ENCODE peak calls at places on chromosome 5, in seven cellular contexts. U is PC-3; E is tibial nerve; Z is WERI-Rb-1; P is CD8-positive, alpha-beta memory T cell; F is HCT116; I is CD8-positive, alpha-beta T cell. L is an unnamed sample.

GRCh38 chr5:172035039-172035438 is 28.6 kb upstream of the FBXW11 start:
- DNase-seq in U (no peak), E (no peak), Z (no peak), P (no peak), F (no peak), I (no peak), L (no peak)

GRCh38 chr5:61273279-61273678 is 58.8 kb upstream of the ZSWIM6 start:
- DNase-seq in U (no peak), E (no peak), Z (no peak), P (no peak), F (no peak), I (no peak), L (peak; percentile 11)

GRCh38 chr5:142636093-142636492 is 49.8 kb downstream of the FGF1 start:
- DNase-seq in U (no peak), E (no peak), Z (no peak), P (no peak), F (no peak), I (no peak), L (no peak)

GRCh38 chr5:92544042-92544441 is 1037.0 kb downstream of the NR2F1-AS1 start:
- DNase-seq in U (no peak), E (no peak), Z (no peak), P (no peak), F (no peak), I (no peak), L (no peak)

GRCh38 chr5:33310471-33310870 is 130.3 kb upstream of the TARS1 start:
- DNase-seq in U (peak; percentile 86), E (no peak), Z (no peak), P (no peak), F (no peak), I (no peak), L (no peak)

GRCh38 chr5:149108651-149109280 is 32.5 kb upstream of the ABLIM3 start:
- DNase-seq in U (no peak), E (no peak), Z (no peak), P (no peak), F (no peak), I (no peak), L (no peak)

GRCh38 chr5:148864113-148864841 is 37.9 kb downstream of the ADRB2 start:
- DNase-seq in U (no peak), E (no peak), Z (no peak), P (no peak), F (no peak), I (no peak), L (no peak)

GRCh38 chr5:154010660-154011059 is 28.1 kb downstream of the FAM114A2 start:
- DNase-seq in U (no peak), E (no peak), Z (no peak), P (no peak), F (no peak), I (no peak), L (no peak)

GRCh38 chr5:134138416-134139376 is 24.2 kb downstream of the TCF7 start:
- DNase-seq in U (peak; percentile 75), E (no peak), Z (peak; percentile 5), P (no peak), F (no peak), I (peak; percentile 53), L (no peak)

GRCh38 chr5:45604092-45604491 is 92.1 kb downstream of the HCN1 start:
- DNase-seq in U (no peak), E (no peak), Z (no peak), P (no peak), F (no peak), I (no peak), L (no peak)

GRCh38 chr5:43039468-43040286 is 442 bp downstream of the ANXA2R start:
- DNase-seq in U (peak; percentile 84), E (peak; percentile 66), Z (peak; percentile 24), P (peak; percentile 73), F (peak; percentile 56), I (peak; percentile 75), L (peak; percentile 82)

GRCh38 chr5:159243385-159243784 is 19.7 kb upstream of the UBLCP1 start:
- DNase-seq in U (no peak), E (no peak), Z (no peak), P (no peak), F (no peak), I (no peak), L (no peak)

GRCh38 chr5:159240301-159240870 is 22.7 kb upstream of the UBLCP1 start:
- DNase-seq in U (peak; percentile 85), E (no peak), Z (no peak), P (no peak), F (no peak), I (no peak), L (no peak)

GRCh38 chr5:159242153-159242552 is 20.9 kb upstream of the UBLCP1 start:
- DNase-seq in U (peak; percentile 48), E (no peak), Z (no peak), P (no peak), F (no peak), I (no peak), L (no peak)

GRCh38 chr5:159244163-159244562 is 18.9 kb upstream of the UBLCP1 start:
- DNase-seq in U (no peak), E (no peak), Z (no peak), P (no peak), F (no peak), I (no peak), L (no peak)

GRCh38 chr5:159242656-159243055 is 20.4 kb upstream of the UBLCP1 start:
- DNase-seq in U (no peak), E (no peak), Z (no peak), P (no peak), F (no peak), I (no peak), L (no peak)
- H3K27ac ChIP-seq in U (no peak overlapping the region), E (no peak overlapping the region), Z (no peak overlapping the region), P (no peak overlapping the region), F (no peak overlapping the region), I (no peak overlapping the region), L (no peak overlapping the region)

GRCh38 chr5:36653046-36653445 is 46.6 kb downstream of the SLC1A3 start:
- DNase-seq in U (no peak), E (no peak), Z (no peak), P (no peak), F (no peak), I (no peak), L (no peak)

GRCh38 chr5:36654598-36654997 is 48.2 kb downstream of the SLC1A3 start:
- DNase-seq in U (no peak), E (no peak), Z (no peak), P (no peak), F (no peak), I (no peak), L (no peak)

GRCh38 chr5:36655171-36655570 is 48.8 kb downstream of the SLC1A3 start:
- DNase-seq in U (no peak), E (no peak), Z (no peak), P (no peak), F (no peak), I (no peak), L (peak; percentile 37)

GRCh38 chr5:36648426-36648825 is 42.0 kb downstream of the SLC1A3 start:
- DNase-seq in U (no peak), E (no peak), Z (peak; percentile 16), P (no peak), F (no peak), I (no peak), L (no peak)

DNA sequence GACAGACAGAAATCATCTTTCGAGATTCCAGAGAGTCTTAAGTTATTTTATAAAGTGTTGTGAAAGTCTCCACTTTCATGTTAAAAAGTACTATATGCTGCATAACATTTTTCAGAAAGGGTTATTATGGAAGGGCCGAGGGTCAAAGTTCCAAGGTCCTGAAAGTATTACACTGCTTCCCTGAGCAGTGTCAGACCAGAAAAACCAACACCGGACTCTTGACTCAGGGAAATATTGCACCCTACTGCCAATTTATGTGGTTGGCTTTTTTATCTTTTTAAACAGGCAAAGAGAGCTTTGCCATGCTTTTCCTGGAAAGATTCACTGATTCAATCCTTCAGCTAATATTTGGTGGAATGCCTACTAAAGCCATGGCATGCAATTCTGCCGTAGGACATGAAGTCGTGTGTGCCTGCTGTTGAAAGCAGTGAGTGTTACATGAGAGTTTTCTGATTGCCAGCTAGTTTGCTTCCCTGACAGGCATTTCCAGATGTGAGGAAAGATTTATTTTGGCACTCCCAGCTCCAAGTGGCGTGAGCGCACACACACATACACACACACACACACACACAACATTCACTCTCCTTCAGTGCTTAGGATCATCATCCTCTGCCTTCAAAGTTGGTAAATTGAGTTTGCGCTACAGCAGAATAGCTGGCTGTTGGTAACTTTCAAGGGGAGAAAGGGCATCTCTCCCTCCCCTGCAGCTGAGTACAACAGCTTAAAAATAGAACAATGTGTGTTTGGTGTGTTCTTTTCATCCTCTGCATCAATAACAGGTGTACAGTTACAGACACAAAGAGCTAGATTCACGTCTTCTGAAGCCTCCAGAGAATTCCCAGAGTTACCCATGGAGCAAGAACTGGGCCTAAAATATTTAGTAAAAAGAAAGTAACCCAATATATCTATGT is 45.6 kb downstream of the SLC1A3 start:
- DNase-seq in U (no peak), E (no peak), Z (no peak), P (no peak), F (no peak), I (no peak), L (no peak)
- H3K27ac ChIP-seq in U (no peak overlapping the region), E (no peak overlapping the region), Z (no peak overlapping the region), P (no peak overlapping the region), F (no peak overlapping the region), I (no peak overlapping the region), L (no peak overlapping the region)

GRCh38 chr5:72255237-72255636 is 64.8 kb downstream of the MRPS27 start:
- DNase-seq in U (no peak), E (no peak), Z (no peak), P (no peak), F (no peak), I (no peak), L (no peak)

GRCh38 chr5:72252008-72252407 is 68.0 kb downstream of the MRPS27 start:
- DNase-seq in U (no peak), E (no peak), Z (no peak), P (no peak), F (no peak), I (no peak), L (no peak)

GRCh38 chr5:72255670-72256069 is 64.4 kb downstream of the MRPS27 start:
- DNase-seq in U (no peak), E (no peak), Z (no peak), P (no peak), F (no peak), I (no peak), L (no peak)

GRCh38 chr5:72251386-72251785 is 68.7 kb downstream of the MRPS27 start:
- DNase-seq in U (no peak), E (no peak), Z (peak; percentile 54), P (no peak), F (no peak), I (no peak), L (peak; percentile 65)

GRCh38 chr5:72252574-72253155 is 67.4 kb downstream of the MRPS27 start:
- DNase-seq in U (peak; percentile 31), E (no peak), Z (no peak), P (no peak), F (no peak), I (no peak), L (no peak)
- H3K27ac ChIP-seq in U (peak overlapping the region; percentile 41), E (no peak overlapping the region), Z (no peak overlapping the region), P (no peak overlapping the region), F (no peak overlapping the region), I (no peak overlapping the region), L (peak overlapping the region; percentile 40)

GRCh38 chr5:137401946-137402345 is 97.2 kb downstream of the SPOCK1 start:
- DNase-seq in U (no peak), E (no peak), Z (no peak), P (no peak), F (no peak), I (no peak), L (no peak)
- H3K27ac ChIP-seq in U (no peak overlapping the region), E (no peak overlapping the region), Z (no peak overlapping the region), P (no peak overlapping the region), F (no peak overlapping the region), I (no peak overlapping the region), L (no peak overlapping the region)

L was measured in neural progenitor cell.